ENCODE peak calls at places on chromosome 11, in five cellular contexts. W, M, B, S and X are unnamed samples.

GRCh38 chr11:12754582-12755250 is 80.5 kb downstream of the TEAD1 start:
- DNase-seq in W (no peak), M (no peak), B (no peak), S (no peak), X (no peak)

GRCh38 chr11:85725510-85726258 is 39.7 kb upstream of the CCDC89 start:
- DNase-seq in W (no peak), M (no peak), B (no peak), S (no peak), X (peak)

GRCh38 chr11:128837627-128838026 is 29.5 kb downstream of the KCNJ1 start:
- DNase-seq in W (no peak), M (no peak), B (no peak), S (no peak), X (no peak)

GRCh38 chr11:124115782-124116616 is 749 bp downstream of the VWA5A start:
- DNase-seq in W (no peak), M (no peak), B (peak), S (no peak), X (no peak)

GRCh38 chr11:72072348-72072747 is 8.0 kb downstream of the NUMA1 start:
- DNase-seq in W (no peak), M (peak), B (no peak), S (no peak), X (peak)

GRCh38 chr11:113484223-113484622 is 9.0 kb upstream of the DRD2 start:
- DNase-seq in W (no peak), M (no peak), B (no peak), S (no peak), X (no peak)

GRCh38 chr11:134486704-134487103 is 74.7 kb upstream of the B3GAT1 start:
- DNase-seq in W (no peak), M (no peak), B (no peak), S (no peak), X (no peak)

GRCh38 chr11:101470414-101470813 is 113.4 kb downstream of the TRPC6 start:
- DNase-seq in W (no peak), M (no peak), B (no peak), S (no peak), X (no peak)

GRCh38 chr11:123505546-123506299 is 75.7 kb downstream of the GRAMD1B start:
- DNase-seq in W (no peak), M (no peak), B (peak), S (no peak), X (no peak)

GRCh38 chr11:78587446-78587845 is 12.8 kb upstream of the NARS2 start:
- DNase-seq in W (no peak), M (no peak), B (no peak), S (no peak), X (no peak)

GRCh38 chr11:129861702-129862107 is 33.7 kb downstream of the NFRKB start:
- DNase-seq in W (no peak), M (peak), B (no peak), S (no peak), X (peak)

GRCh38 chr11:64703048-64703447 is 19.9 kb downstream of the NRXN2 start:
- DNase-seq in W (no peak), M (no peak), B (no peak), S (no peak), X (no peak)

GRCh38 chr11:130408401-130408890 is 20.0 kb downstream of the ADAMTS8 start:
- DNase-seq in W (no peak), M (no peak), B (no peak), S (no peak), X (no peak)

GRCh38 chr11:92917927-92918326 is 51.5 kb upstream of the MTNR1B start:
- DNase-seq in W (no peak), M (no peak), B (no peak), S (no peak), X (no peak)

GRCh38 chr11:30706276-30706675 is 120.1 kb upstream of the MPPED2 start:
- DNase-seq in W (no peak), M (no peak), B (no peak), S (no peak), X (no peak)

GRCh38 chr11:131685906-131686305 is 315.5 kb downstream of the NTM start:
- DNase-seq in W (no peak), M (no peak), B (peak), S (no peak), X (no peak)

GRCh38 chr11:108019870-108020540 is 11.3 kb downstream of the CUL5 start:
- DNase-seq in W (no peak), M (peak), B (no peak), S (peak), X (no peak)

GRCh38 chr11:429391-429790 is 12.4 kb downstream of the ANO9 start:
- DNase-seq in W (no peak), M (no peak), B (no peak), S (no peak), X (no peak)

GRCh38 chr11:78708388-78708787 is 133.7 kb upstream of the NARS2 start:
- DNase-seq in W (no peak), M (no peak), B (no peak), S (no peak), X (no peak)

GRCh38 chr11:13288375-13289029 is 10.9 kb downstream of the BMAL1 start:
- DNase-seq in W (no peak), M (no peak), B (no peak), S (no peak), X (no peak)

GRCh38 chr11:83694191-83694905 is 408.2 kb upstream of the CCDC90B start:
- DNase-seq in W (no peak), M (no peak), B (no peak), S (no peak), X (no peak)

GRCh38 chr11:30917859-30918478 is 331.8 kb upstream of the MPPED2 start:
- DNase-seq in W (no peak), M (peak), B (no peak), S (peak), X (peak)

GRCh38 chr11:85647604-85648299 is at the start of gene TMEM126A:
- DNase-seq in W (peak), M (peak), B (peak), S (peak), X (peak)

GRCh38 chr11:111373590-111373989 is 5.5 kb downstream of the POU2AF1 start:
- DNase-seq in W (no peak), M (no peak), B (peak), S (no peak), X (no peak)

GRCh38 chr11:134521001-134521400 is 109.0 kb upstream of the B3GAT1 start:
- DNase-seq in W (no peak), M (no peak), B (no peak), S (no peak), X (no peak)

GRCh38 chr11:29449280-29450074 is 567.4 kb downstream of the KCNA4 start:
- DNase-seq in W (no peak), M (no peak), B (no peak), S (no peak), X (no peak)

GRCh38 chr11:122343247-122343646 is 227.2 kb upstream of the BLID start:
- DNase-seq in W (no peak), M (no peak), B (no peak), S (no peak), X (no peak)

GRCh38 chr11:62574363-62575057 is 819 bp upstream of the EEF1G start:
- DNase-seq in W (no peak), M (no peak), B (no peak), S (peak), X (no peak)

GRCh38 chr11:8080674-8081590 is at the start of gene TUB:
- DNase-seq in W (no peak), M (no peak), B (peak), S (no peak), X (no peak)
- TF ChIP-seq SRF in W (no peak), M (no peak), B (no peak), S (no peak), X (no peak)

DNA sequence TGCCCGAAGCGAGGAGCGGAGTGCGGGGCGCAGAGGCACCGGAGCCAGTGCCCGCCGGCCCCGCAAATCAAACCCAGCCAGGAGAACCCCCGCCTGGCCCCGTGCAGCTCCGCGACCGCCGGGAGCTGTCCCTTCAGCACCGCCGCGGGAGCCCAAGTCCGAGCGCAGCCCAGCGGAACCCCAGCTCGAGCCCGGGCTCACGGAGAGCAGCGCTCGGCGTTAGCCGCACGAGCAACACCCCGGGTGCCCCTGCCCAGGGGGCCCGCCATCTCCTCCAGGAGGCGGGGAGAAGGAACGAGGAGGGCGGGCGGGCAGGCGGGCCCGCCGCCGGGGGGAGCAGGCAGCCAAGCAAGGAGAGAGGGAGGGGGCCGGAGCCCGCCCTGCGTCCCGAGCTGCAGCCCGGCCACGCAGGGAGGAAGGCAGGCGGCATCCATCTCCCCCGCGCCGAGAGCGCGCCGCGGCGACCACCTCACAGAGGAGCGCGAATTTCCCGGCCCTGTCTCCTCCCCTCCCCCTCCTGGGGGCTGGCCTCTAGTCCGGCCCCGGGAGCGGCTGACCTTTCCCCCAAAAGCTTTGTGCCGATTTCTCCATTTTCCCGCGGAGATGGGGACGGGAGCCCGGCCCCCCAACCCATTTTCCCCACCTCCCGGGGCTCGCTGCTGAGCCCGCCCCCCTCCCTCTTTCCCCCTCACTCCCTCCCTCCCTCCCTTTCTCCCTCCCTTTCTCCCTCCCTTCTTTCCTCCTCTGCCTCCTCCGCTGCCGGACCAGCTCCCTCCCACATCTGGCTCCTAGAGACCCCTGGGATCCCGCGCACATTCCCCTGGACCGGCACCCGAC is 623 bp downstream of the KCNC1 start:
- DNase-seq in W (no peak), M (peak), B (peak), S (peak), X (no peak)
- TF ChIP-seq EZH2 in W (no peak), M (no peak), B (no peak), S (no peak), X (no peak)

GRCh38 chr11:65851811-65852507 is 6.0 kb downstream of the CFL1 start:
- DNase-seq in W (no peak), M (no peak), B (no peak), S (no peak), X (no peak)
- TF ChIP-seq SRF in W (no peak), M (no peak), B (no peak), S (no peak), X (no peak)

GRCh38 chr11:69189059-69189458 is 33.3 kb downstream of the SMIM38 start:
- DNase-seq in W (no peak), M (no peak), B (no peak), S (no peak), X (no peak)
- TF ChIP-seq EZH2 in W (no peak), M (no peak), B (no peak), S (no peak), X (no peak)

DNA sequence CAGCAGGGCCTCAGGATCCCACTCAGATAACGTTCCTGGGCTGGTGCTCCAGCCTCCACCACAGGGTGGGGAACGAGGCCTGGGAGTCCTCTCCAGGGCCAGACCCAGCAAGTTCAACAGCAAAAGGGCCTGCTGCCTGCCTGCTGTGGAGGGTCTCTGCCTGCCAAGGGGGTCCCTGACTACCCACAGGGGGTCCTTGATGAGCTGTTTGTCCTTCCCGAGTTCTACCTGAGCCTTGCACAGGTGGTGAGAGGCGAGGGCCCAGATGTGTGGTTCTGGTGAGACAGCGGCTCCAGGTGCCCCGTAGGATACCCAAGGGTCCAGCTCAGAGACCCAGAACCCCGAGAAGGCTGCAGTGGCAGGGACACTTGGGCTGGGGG is 4.4 kb downstream of the DUSP8 start:
- DNase-seq in W (no peak), M (no peak), B (no peak), S (no peak), X (no peak)
- TF ChIP-seq SRF in W (no peak), M (no peak), B (no peak), S (no peak), X (no peak)

GRCh38 chr11:44258190-44258489 is 51.8 kb downstream of the ALX4 start:
- DNase-seq in W (no peak), M (no peak), B (no peak), S (no peak), X (no peak)

GRCh38 chr11:44252999-44253602 is 56.8 kb downstream of the ALX4 start:
- DNase-seq in W (no peak), M (no peak), B (no peak), S (no peak), X (no peak)

GRCh38 chr11:44256673-44257291 is 53.2 kb downstream of the ALX4 start:
- DNase-seq in W (no peak), M (peak), B (no peak), S (no peak), X (no peak)

GRCh38 chr11:44257338-44258189 is 52.4 kb downstream of the ALX4 start:
- DNase-seq in W (no peak), M (no peak), B (peak), S (no peak), X (no peak)

GRCh38 chr11:44255406-44256071 is 54.4 kb downstream of the ALX4 start:
- DNase-seq in W (no peak), M (no peak), B (peak), S (no peak), X (no peak)
- TF ChIP-seq EZH2 in W (no peak), M (no peak), B (no peak), S (no peak), X (no peak)

GRCh38 chr11:76802151-76802550 is 19.0 kb downstream of the TSKU start:
- DNase-seq in W (no peak), M (no peak), B (peak), S (no peak), X (no peak)
- TF ChIP-seq SRF in W (no peak), M (no peak), B (no peak), S (no peak), X (no peak)

GRCh38 chr11:34356576-34356917 is 1.3 kb downstream of the ABTB2 start:
- DNase-seq in W (no peak), M (no peak), B (no peak), S (no peak), X (no peak)
- TF ChIP-seq EZH2 in W (no peak), M (no peak), B (no peak), S (no peak), X (no peak)

GRCh38 chr11:117011541-117011908 is 86.7 kb downstream of the SIK3 start:
- DNase-seq in W (no peak), M (no peak), B (no peak), S (no peak), X (no peak)

GRCh38 chr11:117010808-117011540 is 87.3 kb downstream of the SIK3 start:
- DNase-seq in W (no peak), M (no peak), B (no peak), S (no peak), X (no peak)

GRCh38 chr11:117005758-117006157 is 92.5 kb downstream of the SIK3 start:
- DNase-seq in W (no peak), M (no peak), B (no peak), S (no peak), X (no peak)

DNA sequence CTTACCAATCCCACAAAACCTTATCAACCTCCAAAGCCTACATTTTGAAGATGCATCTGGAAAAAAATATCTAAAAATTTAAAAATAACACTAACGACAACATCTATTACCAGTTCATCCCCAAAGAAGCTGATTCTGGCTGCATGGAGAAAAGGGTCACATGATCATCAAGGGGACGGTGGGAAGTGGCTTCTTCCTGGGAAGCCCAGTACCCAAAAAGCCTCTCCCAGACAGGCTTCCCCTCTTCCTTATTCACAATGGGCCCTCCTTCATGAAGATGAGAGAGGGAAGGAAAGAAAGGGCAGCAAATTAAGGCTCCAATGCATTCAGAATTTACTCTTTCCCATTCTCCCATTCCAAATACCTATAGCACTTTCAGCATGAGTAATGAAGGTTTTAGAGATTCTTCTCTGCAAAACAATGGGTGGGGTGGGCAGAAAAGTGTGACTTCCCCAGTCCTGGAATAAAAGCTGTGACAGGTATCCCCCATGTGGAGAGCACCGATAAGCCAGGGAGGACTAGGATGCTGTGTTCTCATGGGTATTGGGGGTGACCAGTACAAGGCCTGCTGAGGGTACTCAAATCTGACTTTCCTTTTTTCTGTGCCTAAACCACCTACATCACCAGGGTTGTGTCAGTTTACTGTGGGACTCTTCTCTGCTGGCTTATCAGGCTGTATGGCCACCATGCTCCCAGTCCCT is 88.2 kb downstream of the SIK3 start:
- DNase-seq in W (no peak), M (no peak), B (no peak), S (no peak), X (no peak)
- TF ChIP-seq SRF in W (no peak), M (no peak), B (no peak), S (no peak), X (no peak)

GRCh38 chr11:119743041-119743440 is 14.0 kb upstream of the NECTIN1 start:
- DNase-seq in W (no peak), M (no peak), B (no peak), S (no peak), X (no peak)

GRCh38 chr11:119744577-119744976 is 15.6 kb upstream of the NECTIN1 start:
- DNase-seq in W (no peak), M (no peak), B (no peak), S (no peak), X (no peak)

GRCh38 chr11:119741369-119742262 is 12.6 kb upstream of the NECTIN1 start:
- DNase-seq in W (no peak), M (peak), B (peak), S (peak), X (no peak)

GRCh38 chr11:119739975-119740374 is 11.0 kb upstream of the NECTIN1 start:
- DNase-seq in W (no peak), M (no peak), B (no peak), S (no peak), X (no peak)

DNA sequence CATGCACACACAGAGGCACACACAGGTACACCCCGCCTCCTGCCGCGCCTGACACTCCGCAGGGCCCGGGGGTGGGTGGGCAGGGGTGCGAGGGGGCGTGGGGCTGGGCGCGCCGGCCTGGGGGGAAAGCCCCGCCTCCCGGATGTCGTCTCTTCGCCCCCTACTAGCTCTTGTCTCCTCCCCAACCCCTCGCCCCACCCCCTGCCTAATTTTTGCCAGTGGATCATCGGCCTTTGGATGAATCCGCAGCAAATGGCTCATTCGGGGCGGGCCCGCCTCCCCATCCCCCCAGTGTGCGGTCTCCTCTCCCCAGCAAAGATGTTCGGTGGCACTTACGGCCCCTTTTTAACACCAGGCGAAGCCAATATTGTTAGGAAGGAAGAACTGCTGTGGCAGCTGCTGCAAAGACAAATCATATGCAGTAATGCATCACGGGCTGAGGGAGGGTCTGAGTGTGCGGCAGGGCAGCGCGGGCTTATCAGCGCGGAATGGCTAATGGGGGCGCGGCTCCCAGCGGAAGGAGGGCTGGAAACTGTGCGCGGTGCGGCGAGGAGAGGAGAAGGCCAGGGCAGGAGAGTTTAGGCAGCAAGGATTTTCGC is 13.4 kb upstream of the NECTIN1 start:
- DNase-seq in W (no peak), M (no peak), B (peak), S (peak), X (no peak)
- TF ChIP-seq EZH2 in W (no peak), M (no peak), B (no peak), S (no peak), X (no peak)